ENCODE peak calls at places on chromosomes 11 and 22, in ten cellular contexts. Q, N, E, X, T, V, Z, M, K and H are unnamed samples.

GRCh38 chr11:112310867-112311266 is 50.2 kb upstream of the PLET1 start:
- DNase-seq in Q (no peak), N (no peak), E (no peak), X (no peak), T (no peak), V (no peak), Z (no peak), M (no peak), K (no peak), H (no peak)

GRCh38 chr22:46763051-46763705 is 728 bp downstream of the TBC1D22A start:
- DNase-seq in Q (peak), N (no peak), E (peak), X (peak), T (no peak), V (no peak), Z (peak), M (no peak), K (no peak), H (no peak)

GRCh38 chr22:27880778-27881394 is 38.2 kb downstream of the PITPNB start:
- DNase-seq in Q (peak), N (peak), E (peak), X (peak), T (no peak), V (peak), Z (no peak), M (no peak), K (peak), H (peak)

GRCh38 chr22:31229402-31230140 is 17.5 kb downstream of the LIMK2 start:
- DNase-seq in Q (no peak), N (peak), E (peak), X (peak), T (peak), V (no peak), Z (no peak), M (no peak), K (no peak), H (no peak)

GRCh38 chr11:575324-575995 is 810 bp upstream of the PHRF1 start:
- DNase-seq in Q (peak), N (peak), E (no peak), X (no peak), T (no peak), V (peak), Z (no peak), M (no peak), K (no peak), H (peak)

GRCh38 chr11:70468256-70469230 is 70.2 kb downstream of the CTTN start:
- DNase-seq in Q (no peak), N (no peak), E (no peak), X (peak), T (no peak), V (no peak), Z (no peak), M (no peak), K (no peak), H (no peak)

GRCh38 chr11:46493786-46494185 is 100.0 kb downstream of the AMBRA1 start:
- DNase-seq in Q (no peak), N (no peak), E (no peak), X (peak), T (no peak), V (no peak), Z (no peak), M (no peak), K (no peak), H (no peak)

GRCh38 chr22:39241632-39242388 is 3.0 kb downstream of the PDGFB start:
- DNase-seq in Q (no peak), N (no peak), E (no peak), X (no peak), T (no peak), V (no peak), Z (peak), M (no peak), K (no peak), H (no peak)

GRCh38 chr22:41197808-41198585 is 7.1 kb upstream of the L3MBTL2 start:
- DNase-seq in Q (peak), N (peak), E (peak), X (no peak), T (peak), V (peak), Z (peak), M (no peak), K (no peak), H (no peak)

GRCh38 chr11:2258501-2259465 is 11.6 kb downstream of the ASCL2 start:
- DNase-seq in Q (no peak), N (no peak), E (no peak), X (no peak), T (no peak), V (no peak), Z (no peak), M (no peak), K (no peak), H (no peak)

GRCh38 chr11:30876656-30877371 is 290.7 kb upstream of the MPPED2 start:
- DNase-seq in Q (no peak), N (no peak), E (no peak), X (peak), T (no peak), V (no peak), Z (no peak), M (no peak), K (no peak), H (peak)

GRCh38 chr11:11349870-11350325 is 3.2 kb downstream of the CSNK2A3 start:
- DNase-seq in Q (no peak), N (no peak), E (peak), X (peak), T (no peak), V (no peak), Z (no peak), M (no peak), K (peak), H (peak)

GRCh38 chr22:35549338-35549737 is 8.7 kb downstream of the RASD2 start:
- DNase-seq in Q (no peak), N (peak), E (no peak), X (no peak), T (no peak), V (no peak), Z (no peak), M (no peak), K (no peak), H (no peak)

GRCh38 chr11:119339581-119340334 is 925 bp downstream of the C1QTNF5 start:
- DNase-seq in Q (peak), N (peak), E (peak), X (peak), T (peak), V (peak), Z (peak), M (no peak), K (no peak), H (no peak)

GRCh38 chr11:3008746-3009336 is 16.7 kb upstream of the NAP1L4 start:
- DNase-seq in Q (no peak), N (no peak), E (no peak), X (no peak), T (peak), V (no peak), Z (no peak), M (no peak), K (no peak), H (no peak)

GRCh38 chr11:92804388-92804787 is 165.1 kb upstream of the MTNR1B start:
- DNase-seq in Q (no peak), N (no peak), E (no peak), X (no peak), T (no peak), V (no peak), Z (no peak), M (no peak), K (no peak), H (no peak)

GRCh38 chr11:128061321-128061871 is 526.0 kb downstream of the ETS1 start:
- DNase-seq in Q (no peak), N (no peak), E (peak), X (peak), T (no peak), V (no peak), Z (no peak), M (no peak), K (peak), H (no peak)

GRCh38 chr11:44030276-44030932 is 17.4 kb upstream of the ACCSL start:
- DNase-seq in Q (no peak), N (peak), E (peak), X (peak), T (peak), V (peak), Z (no peak), M (no peak), K (no peak), H (no peak)

GRCh38 chr11:109971184-109971523 is 122.0 kb upstream of the ZC3H12C start:
- DNase-seq in Q (peak), N (no peak), E (peak), X (peak), T (no peak), V (peak), Z (no peak), M (no peak), K (peak), H (peak)

GRCh38 chr11:112412383-112412782 is 151.7 kb upstream of the PLET1 start:
- DNase-seq in Q (no peak), N (no peak), E (peak), X (no peak), T (no peak), V (no peak), Z (no peak), M (no peak), K (no peak), H (peak)

GRCh38 chr11:118448294-118448693 is 12.0 kb downstream of the KMT2A start:
- DNase-seq in Q (no peak), N (no peak), E (peak), X (peak), T (no peak), V (no peak), Z (no peak), M (no peak), K (no peak), H (no peak)

GRCh38 chr22:45478108-45478771 is 24.4 kb upstream of the FBLN1 start:
- DNase-seq in Q (no peak), N (no peak), E (peak), X (peak), T (no peak), V (no peak), Z (no peak), M (no peak), K (peak), H (peak)

GRCh38 chr11:69510471-69511357 is 29.3 kb downstream of the LINC01488 start:
- DNase-seq in Q (no peak), N (no peak), E (peak), X (peak), T (peak), V (no peak), Z (peak), M (no peak), K (peak), H (peak)

GRCh38 chr11:2525166-2525861 is 80.5 kb downstream of the KCNQ1 start:
- DNase-seq in Q (no peak), N (peak), E (no peak), X (no peak), T (no peak), V (no peak), Z (no peak), M (peak), K (no peak), H (no peak)

GRCh38 chr11:2249191-2249916 is 21.0 kb downstream of the ASCL2 start:
- DNase-seq in Q (no peak), N (no peak), E (no peak), X (no peak), T (no peak), V (no peak), Z (no peak), M (no peak), K (no peak), H (no peak)

GRCh38 chr11:11540157-11540556 is 81.6 kb downstream of the GALNT18 start:
- DNase-seq in Q (no peak), N (no peak), E (no peak), X (no peak), T (no peak), V (no peak), Z (no peak), M (no peak), K (no peak), H (no peak)

GRCh38 chr11:2301631-2302272 is at the start of the genes C11orf21 and TSPAN32:
- DNase-seq in Q (peak), N (peak), E (peak), X (peak), T (peak), V (peak), Z (peak), M (no peak), K (no peak), H (no peak)

GRCh38 chr11:7688238-7688826 is 15.0 kb upstream of the CYB5R2 start:
- DNase-seq in Q (peak), N (no peak), E (peak), X (peak), T (no peak), V (peak), Z (no peak), M (no peak), K (no peak), H (peak)

GRCh38 chr22:42298746-42299145 is 28.3 kb upstream of the TCF20 start:
- DNase-seq in Q (no peak), N (no peak), E (no peak), X (no peak), T (no peak), V (no peak), Z (no peak), M (no peak), K (no peak), H (no peak)

GRCh38 chr22:42297778-42298177 is 27.3 kb upstream of the TCF20 start:
- DNase-seq in Q (peak), N (no peak), E (no peak), X (no peak), T (no peak), V (no peak), Z (peak), M (no peak), K (no peak), H (no peak)

GRCh38 chr22:42296883-42297282 is 26.4 kb upstream of the TCF20 start:
- DNase-seq in Q (no peak), N (no peak), E (no peak), X (no peak), T (no peak), V (no peak), Z (peak), M (no peak), K (no peak), H (no peak)

GRCh38 chr22:42294034-42294985 is 23.9 kb upstream of the TCF20 start:
- DNase-seq in Q (peak), N (no peak), E (peak), X (peak), T (peak), V (peak), Z (peak), M (no peak), K (no peak), H (peak)

DNA sequence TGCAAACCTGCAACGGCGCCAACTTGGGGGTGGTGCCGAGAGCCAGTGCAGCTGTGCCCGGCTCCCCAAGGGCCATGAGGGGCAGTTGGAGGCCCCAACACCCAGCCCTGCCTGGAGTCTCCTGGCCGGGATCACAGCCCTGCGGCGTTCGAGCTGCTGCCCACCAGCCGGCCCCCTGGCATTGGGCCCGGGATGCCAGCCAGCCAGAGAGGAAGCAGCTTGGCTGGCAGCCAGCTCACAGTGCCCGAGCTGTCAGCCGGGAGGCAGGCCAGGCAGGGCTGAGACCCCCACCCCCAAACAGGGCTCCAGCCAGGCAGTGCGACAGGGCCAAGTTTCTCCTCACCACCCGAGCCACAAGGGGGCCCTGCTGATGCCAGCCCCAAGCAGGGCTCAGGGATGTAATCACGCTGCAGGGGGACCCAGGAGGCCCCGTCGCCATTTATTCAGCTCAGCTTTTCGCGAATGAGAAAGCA is 26.0 kb upstream of the TCF20 start:
- DNase-seq in Q (peak), N (no peak), E (no peak), X (no peak), T (no peak), V (no peak), Z (peak), M (no peak), K (no peak), H (peak)
- TF ChIP-seq CTCF in Q (peak), N (peak), E (no peak), X (peak), T (no peak), V (no peak), Z (peak), M (no peak), K (peak), H (no peak)

GRCh38 chr11:131904756-131905155 is 534.3 kb downstream of the NTM start:
- DNase-seq in Q (no peak), N (no peak), E (no peak), X (no peak), T (no peak), V (no peak), Z (no peak), M (no peak), K (no peak), H (no peak)
- TF ChIP-seq CTCF in Q (no peak), N (no peak), E (no peak), X (no peak), T (no peak), V (no peak), Z (no peak), M (no peak), K (no peak), H (no peak)

GRCh38 chr11:74620537-74620936 is 28.2 kb downstream of the POLD3 start:
- DNase-seq in Q (no peak), N (no peak), E (no peak), X (no peak), T (no peak), V (no peak), Z (no peak), M (no peak), K (no peak), H (no peak)
- TF ChIP-seq CTCF in Q (no peak), N (no peak), E (no peak), X (no peak), T (no peak), V (no peak), Z (no peak), M (no peak), K (no peak), H (no peak)

DNA sequence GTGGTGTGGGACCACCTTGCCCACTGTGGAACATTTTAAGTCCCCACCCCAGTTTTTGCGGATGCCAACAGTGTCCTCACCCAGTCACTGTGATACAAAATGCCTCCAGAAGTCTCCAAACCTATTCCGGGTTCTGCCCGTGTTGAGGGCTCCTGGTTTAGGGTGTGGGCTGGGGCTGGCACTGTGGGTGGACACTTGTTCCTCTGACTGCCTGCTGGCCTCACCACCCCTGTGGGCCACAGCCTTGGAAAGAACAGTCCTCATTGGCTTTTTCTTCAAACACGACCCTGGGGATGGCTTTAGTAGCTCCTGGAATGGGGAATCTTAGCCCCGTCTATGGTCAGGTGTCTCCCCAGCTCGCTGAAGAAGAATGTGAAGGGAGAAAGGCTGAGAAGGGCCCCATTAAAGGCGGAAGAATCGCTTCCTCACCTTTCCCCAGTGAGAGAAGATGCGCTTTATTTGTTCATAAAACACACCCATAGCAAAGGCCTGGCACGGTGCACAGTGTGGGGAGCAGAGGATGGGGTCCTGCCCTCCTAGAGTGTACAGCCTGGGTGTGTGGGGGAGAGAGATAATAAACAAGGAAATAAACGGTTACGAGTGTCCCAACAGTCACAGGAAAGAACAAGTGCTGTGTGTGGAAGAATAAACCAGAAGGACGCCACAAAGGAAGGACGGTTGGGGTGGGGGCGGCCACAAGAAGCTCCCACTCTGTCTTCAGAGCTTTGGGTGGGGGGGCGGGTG is 91.6 kb upstream of the SLC22A12 start:
- DNase-seq in Q (no peak), N (no peak), E (no peak), X (no peak), T (no peak), V (no peak), Z (no peak), M (no peak), K (no peak), H (no peak)
- TF ChIP-seq CTCF in Q (no peak), N (no peak), E (no peak), X (no peak), T (no peak), V (no peak), Z (no peak), M (no peak), K (no peak), H (no peak)

GRCh38 chr11:34510673-34511072 is 2.9 kb downstream of the ELF5 start:
- DNase-seq in Q (no peak), N (no peak), E (no peak), X (no peak), T (no peak), V (no peak), Z (no peak), M (no peak), K (no peak), H (no peak)
- TF ChIP-seq CTCF in Q (no peak), N (no peak), E (no peak), X (no peak), T (no peak), V (no peak), Z (no peak), M (no peak), K (no peak), H (no peak)

GRCh38 chr22:34055525-34056200 is 135.4 kb upstream of the LARGE1 start:
- DNase-seq in Q (peak), N (peak), E (no peak), X (no peak), T (no peak), V (peak), Z (no peak), M (no peak), K (no peak), H (no peak)
- TF ChIP-seq CTCF in Q (peak), N (peak), E (no peak), X (no peak), T (no peak), V (no peak), Z (no peak), M (no peak), K (no peak), H (no peak)

GRCh38 chr11:61129608-61130523 is 27.6 kb downstream of the CD5 start:
- DNase-seq in Q (peak), N (peak), E (peak), X (peak), T (peak), V (peak), Z (peak), M (peak), K (peak), H (peak)
- TF ChIP-seq CTCF in Q (peak), N (peak), E (peak), X (peak), T (peak), V (peak), Z (peak), M (peak), K (peak), H (peak)

GRCh38 chr22:37636186-37636948 is 3.1 kb upstream of the SH3BP1 start:
- DNase-seq in Q (no peak), N (no peak), E (peak), X (peak), T (no peak), V (no peak), Z (no peak), M (no peak), K (peak), H (no peak)
- TF ChIP-seq CTCF in Q (peak), N (no peak), E (peak), X (peak), T (no peak), V (peak), Z (no peak), M (no peak), K (peak), H (no peak)

GRCh38 chr11:64751580-64751979 is 7.6 kb upstream of the RASGRP2 start:
- DNase-seq in Q (no peak), N (no peak), E (no peak), X (no peak), T (no peak), V (no peak), Z (no peak), M (no peak), K (no peak), H (no peak)
- TF ChIP-seq CTCF in Q (no peak), N (no peak), E (no peak), X (no peak), T (no peak), V (no peak), Z (no peak), M (no peak), K (no peak), H (no peak)

DNA sequence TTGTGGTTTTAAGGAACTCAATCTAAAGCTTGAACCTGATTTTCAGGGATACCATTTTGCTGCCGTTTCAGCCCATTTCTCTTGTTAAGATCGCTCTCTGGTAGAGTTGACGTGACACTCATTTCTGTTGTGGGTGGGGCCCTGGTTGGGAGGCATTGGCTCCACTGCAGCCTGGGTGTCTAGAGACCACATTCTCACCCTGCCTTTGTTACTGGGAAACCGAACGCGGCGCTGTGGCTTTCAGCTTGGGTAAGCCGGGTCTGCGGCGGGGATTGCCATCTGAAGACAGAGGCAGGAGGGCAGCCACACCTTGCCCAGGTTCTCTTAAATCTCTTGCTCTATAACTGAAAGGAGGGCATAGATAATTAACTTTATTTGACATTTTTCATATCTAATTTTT is 3.2 kb downstream of the EHF start:
- DNase-seq in Q (no peak), N (no peak), E (no peak), X (no peak), T (no peak), V (no peak), Z (peak), M (no peak), K (no peak), H (no peak)
- TF ChIP-seq CTCF in Q (no peak), N (no peak), E (no peak), X (no peak), T (no peak), V (no peak), Z (no peak), M (no peak), K (no peak), H (no peak)